ENCODE peak calls at places on chromosome 13, in eight cellular contexts. One of them, this sample, is unnamed.

GRCh38 chr13:30158774-30159445 is 148.4 kb downstream of the KATNAL1 start:
- DNase-seq in stimulated activated naive B cell treated with anti-CD40 and anti-IgM and Interleukin-4, amounts not matched to agents 10 μg/mL and 1 μg/mL and 100 μg/mL, for 72 hours: no peak
- DNase-seq in hepatic stellate cell: peak
- DNase-seq in endothelial cell: no peak
- DNase-seq in neural progenitor cell: no peak
- DNase-seq in choroid plexus epithelial cell: peak
- DNase-seq in EL: peak
- DNase-seq in midbrain: no peak
- DNase-seq in this sample: peak

GRCh38 chr13:100347941-100348340 is 240.6 kb downstream of the GGACT start:
- DNase-seq in choroid plexus epithelial cell: peak
- DNase-seq in endothelial cell: no peak
- DNase-seq in midbrain: no peak
- DNase-seq in neural progenitor cell: no peak
- DNase-seq in hepatic stellate cell: no peak
- DNase-seq in EL: no peak
- DNase-seq in stimulated activated naive B cell treated with anti-CD40 and anti-IgM and Interleukin-4, amounts not matched to agents 10 μg/mL and 1 μg/mL and 100 μg/mL, for 72 hours: no peak
- DNase-seq in this sample: no peak

GRCh38 chr13:110841846-110842245 is 73.0 kb downstream of the ANKRD10 start:
- DNase-seq in EL: peak
- DNase-seq in neural progenitor cell: no peak
- DNase-seq in choroid plexus epithelial cell: no peak
- DNase-seq in midbrain: no peak
- DNase-seq in hepatic stellate cell: no peak
- DNase-seq in endothelial cell: no peak
- DNase-seq in stimulated activated naive B cell treated with anti-CD40 and anti-IgM and Interleukin-4, amounts not matched to agents 10 μg/mL and 1 μg/mL and 100 μg/mL, for 72 hours: no peak
- DNase-seq in this sample: no peak

GRCh38 chr13:73428137-73428536 is 369.3 kb downstream of the KLF5 start:
- DNase-seq in hepatic stellate cell: no peak
- DNase-seq in EL: peak
- DNase-seq in midbrain: no peak
- DNase-seq in choroid plexus epithelial cell: peak
- DNase-seq in neural progenitor cell: no peak
- DNase-seq in stimulated activated naive B cell treated with anti-CD40 and anti-IgM and Interleukin-4, amounts not matched to agents 10 μg/mL and 1 μg/mL and 100 μg/mL, for 72 hours: no peak
- DNase-seq in endothelial cell: no peak
- DNase-seq in this sample: no peak

GRCh38 chr13:30864352-30865130 is 41.5 kb upstream of the MEDAG start:
- DNase-seq in EL: peak
- DNase-seq in stimulated activated naive B cell treated with anti-CD40 and anti-IgM and Interleukin-4, amounts not matched to agents 10 μg/mL and 1 μg/mL and 100 μg/mL, for 72 hours: no peak
- DNase-seq in neural progenitor cell: peak
- DNase-seq in choroid plexus epithelial cell: peak
- DNase-seq in midbrain: no peak
- DNase-seq in endothelial cell: no peak
- DNase-seq in hepatic stellate cell: peak
- DNase-seq in this sample: peak

GRCh38 chr13:42656136-42656535 is 82.2 kb downstream of the TNFSF11 start:
- DNase-seq in midbrain: no peak
- DNase-seq in endothelial cell: no peak
- DNase-seq in choroid plexus epithelial cell: peak
- DNase-seq in stimulated activated naive B cell treated with anti-CD40 and anti-IgM and Interleukin-4, amounts not matched to agents 10 μg/mL and 1 μg/mL and 100 μg/mL, for 72 hours: no peak
- DNase-seq in hepatic stellate cell: no peak
- DNase-seq in EL: no peak
- DNase-seq in neural progenitor cell: peak
- DNase-seq in this sample: no peak

GRCh38 chr13:46296920-46297319 is 85.2 kb downstream of the LRRC63 start:
- DNase-seq in EL: peak
- DNase-seq in neural progenitor cell: no peak
- DNase-seq in choroid plexus epithelial cell: peak
- DNase-seq in stimulated activated naive B cell treated with anti-CD40 and anti-IgM and Interleukin-4, amounts not matched to agents 10 μg/mL and 1 μg/mL and 100 μg/mL, for 72 hours: no peak
- DNase-seq in midbrain: no peak
- DNase-seq in endothelial cell: no peak
- DNase-seq in hepatic stellate cell: peak
- DNase-seq in this sample: peak

GRCh38 chr13:33206425-33206824 is 79.1 kb downstream of the STARD13 start:
- DNase-seq in neural progenitor cell: no peak
- DNase-seq in hepatic stellate cell: no peak
- DNase-seq in EL: no peak
- DNase-seq in choroid plexus epithelial cell: no peak
- DNase-seq in stimulated activated naive B cell treated with anti-CD40 and anti-IgM and Interleukin-4, amounts not matched to agents 10 μg/mL and 1 μg/mL and 100 μg/mL, for 72 hours: no peak
- DNase-seq in midbrain: no peak
- DNase-seq in endothelial cell: no peak
- DNase-seq in this sample: peak

GRCh38 chr13:23934481-23934880 is 37.2 kb upstream of the C1QTNF9B start:
- DNase-seq in choroid plexus epithelial cell: peak
- DNase-seq in stimulated activated naive B cell treated with anti-CD40 and anti-IgM and Interleukin-4, amounts not matched to agents 10 μg/mL and 1 μg/mL and 100 μg/mL, for 72 hours: no peak
- DNase-seq in hepatic stellate cell: no peak
- DNase-seq in EL: no peak
- DNase-seq in midbrain: no peak
- DNase-seq in neural progenitor cell: no peak
- DNase-seq in endothelial cell: no peak
- DNase-seq in this sample: no peak

GRCh38 chr13:59468396-59468795 is 695.3 kb downstream of the DIAPH3 start:
- DNase-seq in stimulated activated naive B cell treated with anti-CD40 and anti-IgM and Interleukin-4, amounts not matched to agents 10 μg/mL and 1 μg/mL and 100 μg/mL, for 72 hours: no peak
- DNase-seq in EL: no peak
- DNase-seq in endothelial cell: no peak
- DNase-seq in choroid plexus epithelial cell: peak
- DNase-seq in midbrain: no peak
- DNase-seq in neural progenitor cell: no peak
- DNase-seq in hepatic stellate cell: no peak
- DNase-seq in this sample: no peak

GRCh38 chr13:77697208-77698103 is at the start of gene SLAIN1:
- DNase-seq in EL: peak
- DNase-seq in endothelial cell: peak
- DNase-seq in midbrain: peak
- DNase-seq in neural progenitor cell: peak
- DNase-seq in hepatic stellate cell: peak
- DNase-seq in choroid plexus epithelial cell: peak
- DNase-seq in stimulated activated naive B cell treated with anti-CD40 and anti-IgM and Interleukin-4, amounts not matched to agents 10 μg/mL and 1 μg/mL and 100 μg/mL, for 72 hours: peak
- DNase-seq in this sample: peak

GRCh38 chr13:110455941-110456340 is 105.6 kb downstream of the RAB20 start:
- DNase-seq in EL: peak
- DNase-seq in neural progenitor cell: peak
- DNase-seq in stimulated activated naive B cell treated with anti-CD40 and anti-IgM and Interleukin-4, amounts not matched to agents 10 μg/mL and 1 μg/mL and 100 μg/mL, for 72 hours: peak
- DNase-seq in midbrain: peak
- DNase-seq in choroid plexus epithelial cell: peak
- DNase-seq in hepatic stellate cell: peak
- DNase-seq in endothelial cell: peak
- DNase-seq in this sample: peak

GRCh38 chr13:38538412-38538811 is 148.5 kb upstream of the FREM2 start:
- DNase-seq in midbrain: no peak
- DNase-seq in endothelial cell: no peak
- DNase-seq in neural progenitor cell: peak
- DNase-seq in hepatic stellate cell: no peak
- DNase-seq in stimulated activated naive B cell treated with anti-CD40 and anti-IgM and Interleukin-4, amounts not matched to agents 10 μg/mL and 1 μg/mL and 100 μg/mL, for 72 hours: no peak
- DNase-seq in EL: no peak
- DNase-seq in choroid plexus epithelial cell: no peak
- DNase-seq in this sample: no peak

GRCh38 chr13:48086272-48086671 is 8.6 kb downstream of the MED4 start:
- DNase-seq in hepatic stellate cell: no peak
- DNase-seq in neural progenitor cell: peak
- DNase-seq in EL: no peak
- DNase-seq in choroid plexus epithelial cell: no peak
- DNase-seq in endothelial cell: no peak
- DNase-seq in midbrain: no peak
- DNase-seq in stimulated activated naive B cell treated with anti-CD40 and anti-IgM and Interleukin-4, amounts not matched to agents 10 μg/mL and 1 μg/mL and 100 μg/mL, for 72 hours: no peak
- DNase-seq in this sample: no peak

GRCh38 chr13:78764665-78765064 is 105.7 kb upstream of the OBI1 start:
- DNase-seq in midbrain: no peak
- DNase-seq in neural progenitor cell: peak
- DNase-seq in EL: no peak
- DNase-seq in hepatic stellate cell: no peak
- DNase-seq in choroid plexus epithelial cell: no peak
- DNase-seq in stimulated activated naive B cell treated with anti-CD40 and anti-IgM and Interleukin-4, amounts not matched to agents 10 μg/mL and 1 μg/mL and 100 μg/mL, for 72 hours: no peak
- DNase-seq in endothelial cell: no peak
- DNase-seq in this sample: no peak

GRCh38 chr13:78398743-78399410 is 204.5 kb downstream of the POU4F1 start:
- DNase-seq in neural progenitor cell: no peak
- DNase-seq in stimulated activated naive B cell treated with anti-CD40 and anti-IgM and Interleukin-4, amounts not matched to agents 10 μg/mL and 1 μg/mL and 100 μg/mL, for 72 hours: no peak
- DNase-seq in choroid plexus epithelial cell: no peak
- DNase-seq in EL: no peak
- DNase-seq in hepatic stellate cell: no peak
- DNase-seq in midbrain: no peak
- DNase-seq in endothelial cell: no peak
- DNase-seq in this sample: no peak

GRCh38 chr13:99057310-99057975 is 79.6 kb upstream of the DOCK9 start:
- DNase-seq in neural progenitor cell: no peak
- DNase-seq in hepatic stellate cell: no peak
- DNase-seq in midbrain: no peak
- DNase-seq in stimulated activated naive B cell treated with anti-CD40 and anti-IgM and Interleukin-4, amounts not matched to agents 10 μg/mL and 1 μg/mL and 100 μg/mL, for 72 hours: no peak
- DNase-seq in endothelial cell: no peak
- DNase-seq in EL: no peak
- DNase-seq in choroid plexus epithelial cell: peak
- DNase-seq in this sample: no peak

GRCh38 chr13:112873851-112874750 is 94.9 kb upstream of the MCF2L start:
- DNase-seq in EL: peak
- DNase-seq in midbrain: peak
- DNase-seq in endothelial cell: peak
- DNase-seq in neural progenitor cell: peak
- DNase-seq in choroid plexus epithelial cell: peak
- DNase-seq in hepatic stellate cell: peak
- DNase-seq in stimulated activated naive B cell treated with anti-CD40 and anti-IgM and Interleukin-4, amounts not matched to agents 10 μg/mL and 1 μg/mL and 100 μg/mL, for 72 hours: peak
- DNase-seq in this sample: peak

GRCh38 chr13:73984949-73985691 is 149.1 kb downstream of the KLF12 start:
- DNase-seq in EL: no peak
- DNase-seq in neural progenitor cell: no peak
- DNase-seq in hepatic stellate cell: no peak
- DNase-seq in stimulated activated naive B cell treated with anti-CD40 and anti-IgM and Interleukin-4, amounts not matched to agents 10 μg/mL and 1 μg/mL and 100 μg/mL, for 72 hours: no peak
- DNase-seq in midbrain: no peak
- DNase-seq in choroid plexus epithelial cell: no peak
- DNase-seq in endothelial cell: no peak
- DNase-seq in this sample: no peak

GRCh38 chr13:92175330-92175729 is 776.9 kb downstream of the GPC5 start:
- DNase-seq in EL: peak
- DNase-seq in endothelial cell: peak
- DNase-seq in midbrain: no peak
- DNase-seq in hepatic stellate cell: peak
- DNase-seq in neural progenitor cell: peak
- DNase-seq in stimulated activated naive B cell treated with anti-CD40 and anti-IgM and Interleukin-4, amounts not matched to agents 10 μg/mL and 1 μg/mL and 100 μg/mL, for 72 hours: no peak
- DNase-seq in choroid plexus epithelial cell: peak
- DNase-seq in this sample: peak

GRCh38 chr13:109782823-109783411 is 3.5 kb downstream of the IRS2 start:
- DNase-seq in neural progenitor cell: no peak
- DNase-seq in choroid plexus epithelial cell: no peak
- DNase-seq in EL: no peak
- DNase-seq in endothelial cell: no peak
- DNase-seq in hepatic stellate cell: no peak
- DNase-seq in stimulated activated naive B cell treated with anti-CD40 and anti-IgM and Interleukin-4, amounts not matched to agents 10 μg/mL and 1 μg/mL and 100 μg/mL, for 72 hours: no peak
- DNase-seq in midbrain: no peak
- DNase-seq in this sample: no peak

GRCh38 chr13:79457948-79458347 is 23.0 kb upstream of the NDFIP2 start:
- DNase-seq in choroid plexus epithelial cell: peak
- DNase-seq in midbrain: no peak
- DNase-seq in endothelial cell: no peak
- DNase-seq in hepatic stellate cell: peak
- DNase-seq in neural progenitor cell: no peak
- DNase-seq in EL: peak
- DNase-seq in stimulated activated naive B cell treated with anti-CD40 and anti-IgM and Interleukin-4, amounts not matched to agents 10 μg/mL and 1 μg/mL and 100 μg/mL, for 72 hours: no peak
- DNase-seq in this sample: peak

GRCh38 chr13:50236898-50237318 is 221.7 kb downstream of the KCNRG start:
- DNase-seq in EL: no peak
- DNase-seq in neural progenitor cell: no peak
- DNase-seq in hepatic stellate cell: no peak
- DNase-seq in choroid plexus epithelial cell: peak
- DNase-seq in stimulated activated naive B cell treated with anti-CD40 and anti-IgM and Interleukin-4, amounts not matched to agents 10 μg/mL and 1 μg/mL and 100 μg/mL, for 72 hours: peak
- DNase-seq in midbrain: no peak
- DNase-seq in endothelial cell: no peak
- DNase-seq in this sample: no peak

GRCh38 chr13:52615817-52616216 is 26.4 kb upstream of the HNRNPA1L2 start:
- DNase-seq in EL: no peak
- DNase-seq in midbrain: no peak
- DNase-seq in endothelial cell: no peak
- DNase-seq in neural progenitor cell: no peak
- DNase-seq in stimulated activated naive B cell treated with anti-CD40 and anti-IgM and Interleukin-4, amounts not matched to agents 10 μg/mL and 1 μg/mL and 100 μg/mL, for 72 hours: no peak
- DNase-seq in hepatic stellate cell: peak
- DNase-seq in choroid plexus epithelial cell: no peak
- DNase-seq in this sample: no peak

GRCh38 chr13:19726611-19727010 is 56.1 kb downstream of the PSPC1 start:
- DNase-seq in endothelial cell: no peak
- DNase-seq in hepatic stellate cell: no peak
- DNase-seq in midbrain: no peak
- DNase-seq in choroid plexus epithelial cell: peak
- DNase-seq in EL: no peak
- DNase-seq in neural progenitor cell: no peak
- DNase-seq in stimulated activated naive B cell treated with anti-CD40 and anti-IgM and Interleukin-4, amounts not matched to agents 10 μg/mL and 1 μg/mL and 100 μg/mL, for 72 hours: no peak
- DNase-seq in this sample: no peak

This sample was measured in MG63.